ENCODE peak calls at places on chromosomes 16 and 17, in six cellular contexts. R is HL-60, V is AG04450, W is lower leg skin, M is cardiac fibroblast, C is psoas muscle. L is an unnamed sample.

GRCh38 chr17:82407255-82407654 is 10.9 kb upstream of the HEXD start:
- DNase-seq in R (no peak), V (no peak), W (no peak), M (no peak), C (peak), L (no peak)

GRCh38 chr17:65099941-65100315 is 37.2 kb upstream of the RGS9 start:
- DNase-seq in R (no peak), V (no peak), W (peak), M (peak), C (peak), L (peak)

GRCh38 chr17:77127735-77128361 is 12.9 kb upstream of the SEC14L1 start:
- DNase-seq in R (peak), V (no peak), W (peak), M (peak), C (peak), L (no peak)

GRCh38 chr17:76926237-76926866 is 58.1 kb downstream of the MGAT5B start:
- DNase-seq in R (no peak), V (no peak), W (no peak), M (no peak), C (no peak), L (no peak)

GRCh38 chr17:37146578-37147119 is 197.9 kb downstream of the AATF start:
- DNase-seq in R (no peak), V (no peak), W (no peak), M (no peak), C (no peak), L (no peak)

GRCh38 chr16:13333336-13333735 is 431.9 kb downstream of the SHISA9 start:
- DNase-seq in R (no peak), V (no peak), W (no peak), M (no peak), C (no peak), L (no peak)

GRCh38 chr16:4767872-4768548 is 1.0 kb upstream of the ZNF500 start:
- DNase-seq in R (peak), V (no peak), W (peak), M (peak), C (no peak), L (no peak)

GRCh38 chr16:48102083-48103008 is 53.4 kb downstream of the ABCC12 start:
- DNase-seq in R (no peak), V (no peak), W (no peak), M (no peak), C (no peak), L (no peak)

GRCh38 chr16:23905027-23905426 is 69.2 kb downstream of the PRKCB start:
- DNase-seq in R (no peak), V (peak), W (no peak), M (peak), C (no peak), L (no peak)

GRCh38 chr17:76014100-76014924 is 12.8 kb downstream of the EVPL start:
- DNase-seq in R (peak), V (no peak), W (peak), M (peak), C (peak), L (peak)

GRCh38 chr16:84278968-84279367 is 15.7 kb upstream of the WFDC1 start:
- DNase-seq in R (no peak), V (no peak), W (no peak), M (no peak), C (no peak), L (no peak)

GRCh38 chr17:15456972-15457722 is 10.3 kb downstream of the CDRT4 start:
- DNase-seq in R (no peak), V (peak), W (peak), M (peak), C (peak), L (no peak)

GRCh38 chr17:46085522-46085921 is 86.5 kb downstream of the STH start:
- DNase-seq in R (no peak), V (no peak), W (no peak), M (no peak), C (no peak), L (no peak)

GRCh38 chr17:46166692-46167249 is 26.5 kb downstream of the KANSL1 start:
- DNase-seq in R (no peak), V (no peak), W (no peak), M (no peak), C (no peak), L (no peak)

GRCh38 chr16:87538594-87538993 is 45.8 kb upstream of the ZCCHC14 start:
- DNase-seq in R (no peak), V (no peak), W (no peak), M (peak), C (no peak), L (no peak)

GRCh38 chr16:14070555-14070876 is 603 bp upstream of the MRTFB start:
- DNase-seq in R (no peak), V (no peak), W (no peak), M (no peak), C (no peak), L (no peak)

GRCh38 chr17:82371333-82372062 is at the start of gene UTS2R:
- DNase-seq in R (no peak), V (no peak), W (no peak), M (no peak), C (peak), L (no peak)

GRCh38 chr16:89375021-89375420 is 115.3 kb downstream of the ANKRD11 start:
- DNase-seq in R (no peak), V (no peak), W (no peak), M (no peak), C (peak), L (no peak)

GRCh38 chr17:77419547-77420475 is 279.0 kb downstream of the SEC14L1 start:
- DNase-seq in R (no peak), V (no peak), W (no peak), M (peak), C (no peak), L (no peak)

GRCh38 chr16:16150117-16150877 is 73.0 kb downstream of the ABCC6 start:
- DNase-seq in R (no peak), V (peak), W (no peak), M (peak), C (peak), L (no peak)

GRCh38 chr16:55499951-55500350 is 8.9 kb upstream of the LPCAT2 start:
- DNase-seq in R (peak), V (peak), W (peak), M (peak), C (no peak), L (no peak)

GRCh38 chr16:78761427-78761826 is 662.0 kb downstream of the WWOX start:
- DNase-seq in R (no peak), V (no peak), W (no peak), M (no peak), C (no peak), L (peak)

GRCh38 chr17:44222112-44222869 is 2.8 kb upstream of the UBTF start:
- DNase-seq in R (no peak), V (no peak), W (peak), M (peak), C (peak), L (no peak)

GRCh38 chr16:87924041-87924851 is 12.1 kb downstream of the CA5A start:
- DNase-seq in R (no peak), V (no peak), W (no peak), M (no peak), C (no peak), L (no peak)

GRCh38 chr17:43170140-43170765 is 761 bp upstream of the NBR1 start:
- DNase-seq in R (peak), V (peak), W (peak), M (peak), C (peak), L (peak)

GRCh38 chr16:80671281-80671849 is 130.6 kb downstream of the DYNLRB2 start:
- DNase-seq in R (no peak), V (no peak), W (no peak), M (no peak), C (no peak), L (peak)

GRCh38 chr17:81640011-81640410 is 3.0 kb downstream of the TSPAN10 start:
- DNase-seq in R (no peak), V (no peak), W (no peak), M (no peak), C (no peak), L (no peak)

GRCh38 chr16:79164378-79164720 is 436.2 kb downstream of the MAF start:
- DNase-seq in R (no peak), V (no peak), W (no peak), M (no peak), C (no peak), L (no peak)

GRCh38 chr16:86050591-86051375 is 151.8 kb downstream of the IRF8 start:
- DNase-seq in R (no peak), V (no peak), W (no peak), M (no peak), C (no peak), L (no peak)

GRCh38 chr16:30998852-30999761 is 11.3 kb downstream of the STX1B start:
- DNase-seq in R (no peak), V (no peak), W (no peak), M (no peak), C (no peak), L (no peak)

GRCh38 chr16:84511821-84512220 is 7.4 kb upstream of the MEAK7 start:
- DNase-seq in R (no peak), V (no peak), W (no peak), M (no peak), C (peak), L (no peak)

GRCh38 chr17:47967607-47968252 is 3.2 kb upstream of the CDK5RAP3 start:
- DNase-seq in R (no peak), V (peak), W (no peak), M (peak), C (no peak), L (no peak)

DNA sequence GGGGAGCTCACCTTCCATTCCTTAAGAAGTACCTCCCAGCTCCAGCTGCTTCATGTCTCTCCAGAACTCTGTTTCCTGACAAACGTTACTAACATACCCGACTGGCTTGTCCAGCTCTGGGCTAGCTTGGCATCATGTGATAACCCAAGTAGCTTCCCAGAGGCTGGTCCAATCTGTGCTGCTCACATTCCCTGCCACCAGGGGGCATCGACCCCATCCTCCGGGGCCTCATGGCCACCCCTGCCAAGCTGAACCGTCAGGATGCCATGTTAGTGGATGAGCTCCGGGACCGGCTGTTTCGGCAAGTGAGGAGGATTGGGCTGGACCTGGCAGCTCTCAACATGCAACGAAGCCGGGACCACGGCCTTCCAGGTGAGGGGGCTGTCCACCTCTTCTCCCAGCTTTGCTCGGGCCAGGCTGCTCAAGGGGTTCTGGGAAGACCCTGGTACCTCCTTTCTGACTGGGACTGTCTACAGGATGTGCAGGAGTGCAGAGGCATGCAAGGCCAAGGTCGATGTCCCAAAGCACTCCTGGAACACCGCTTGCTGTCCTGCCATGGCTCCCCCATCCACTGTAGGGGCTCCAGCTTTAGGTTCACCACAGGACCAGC is 7.6 kb downstream of the EPX start:
- DNase-seq in R (peak), V (no peak), W (no peak), M (peak), C (peak), L (no peak)
- TF ChIP-seq CTCF in R (peak), V (peak), W (no peak), M (peak), C (peak), L (peak)

GRCh38 chr16:70429888-70430666 is 8.8 kb downstream of the ST3GAL2 start:
- DNase-seq in R (no peak), V (no peak), W (no peak), M (no peak), C (no peak), L (no peak)
- H3K4me3 ChIP-seq in R (no peak), V (no peak), W (no peak), M (no peak), C (no peak), L (no peak)

DNA sequence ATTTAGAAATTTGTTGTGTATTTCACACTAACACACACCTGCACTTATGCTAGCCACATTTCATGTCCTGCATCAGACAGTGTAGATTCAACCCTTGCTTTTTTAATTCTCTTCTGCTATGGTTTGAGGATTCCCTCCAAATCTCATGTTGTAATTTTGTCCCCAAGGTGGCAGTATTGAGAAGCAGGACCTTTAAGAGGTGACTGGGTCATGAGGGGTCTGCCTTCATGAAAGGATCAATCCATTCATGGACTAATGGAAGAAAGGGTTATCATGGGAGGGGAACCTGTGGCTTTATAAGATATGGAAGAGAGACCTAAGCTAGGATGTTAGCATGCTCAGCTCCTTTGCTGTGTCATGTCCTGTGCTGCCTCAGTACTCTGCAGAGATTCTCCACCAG is 1032.2 kb downstream of the CDH11 start:
- DNase-seq in R (no peak), V (no peak), W (no peak), M (peak), C (no peak), L (no peak)
- TF ChIP-seq CTCF in R (no peak), V (peak), W (no peak), M (peak), C (peak), L (no peak)

GRCh38 chr16:21277045-21277926 is 804 bp downstream of the CRYM start:
- DNase-seq in R (no peak), V (no peak), W (no peak), M (no peak), C (no peak), L (no peak)

GRCh38 chr16:21276090-21276489 is 2.0 kb downstream of the CRYM start:
- DNase-seq in R (no peak), V (no peak), W (no peak), M (no peak), C (no peak), L (no peak)

GRCh38 chr16:21279501-21279900 is 1.4 kb upstream of the CRYM start:
- DNase-seq in R (no peak), V (no peak), W (peak), M (peak), C (no peak), L (no peak)

GRCh38 chr16:21275529-21275928 is 2.6 kb downstream of the CRYM start:
- DNase-seq in R (no peak), V (no peak), W (no peak), M (no peak), C (no peak), L (no peak)

DNA sequence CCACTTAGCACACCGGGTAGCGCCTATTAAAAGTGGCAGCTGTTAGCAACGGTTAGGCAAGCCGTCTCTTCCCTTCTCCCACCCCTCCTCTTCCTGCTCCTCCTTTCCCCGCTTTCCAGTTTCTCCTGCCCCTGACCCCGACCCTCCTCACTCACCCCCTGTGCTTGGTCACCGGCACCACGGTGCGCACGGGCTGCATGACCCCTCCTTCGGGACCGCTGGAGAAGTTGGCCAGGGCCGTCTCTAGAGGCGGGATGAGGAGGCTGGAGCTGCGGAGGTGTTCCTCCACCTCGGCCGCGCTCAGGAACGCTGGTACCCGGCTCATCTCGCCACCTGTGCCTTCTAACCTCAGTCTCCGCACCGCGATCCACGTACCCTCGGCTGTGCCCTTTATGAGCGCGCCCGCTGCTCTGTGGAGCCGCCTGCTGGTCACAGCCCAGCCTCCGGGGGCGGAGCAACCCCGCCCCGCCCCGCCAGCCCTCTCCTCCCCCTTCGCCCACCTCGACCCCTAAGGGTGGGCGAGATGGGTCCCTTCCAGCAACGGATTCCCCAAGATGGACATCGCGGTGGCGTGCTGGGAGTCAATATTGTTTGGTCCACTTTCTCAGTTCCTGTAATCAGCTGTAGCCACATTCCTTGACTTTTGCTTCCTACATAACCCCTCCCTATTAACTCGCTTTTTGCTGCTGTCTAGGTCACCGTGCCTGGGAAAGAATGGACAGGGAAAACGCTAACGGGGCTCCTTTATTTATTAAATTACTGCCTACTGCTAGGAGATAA is at the start of gene CRYM:
- DNase-seq in R (peak), V (no peak), W (no peak), M (peak), C (peak), L (no peak)
- H3K4me3 ChIP-seq in R (peak), V (peak), W (peak), M (peak), C (peak), L (peak)

GRCh38 chr17:73594025-73594424 is 50.2 kb downstream of the SDK2 start:
- DNase-seq in R (no peak), V (no peak), W (no peak), M (no peak), C (no peak), L (no peak)

GRCh38 chr17:73593249-73593965 is 50.8 kb downstream of the SDK2 start:
- DNase-seq in R (no peak), V (no peak), W (no peak), M (no peak), C (no peak), L (no peak)

GRCh38 chr17:73595931-73596330 is 48.3 kb downstream of the SDK2 start:
- DNase-seq in R (no peak), V (no peak), W (no peak), M (no peak), C (no peak), L (no peak)

GRCh38 chr17:73594598-73594997 is 49.6 kb downstream of the SDK2 start:
- DNase-seq in R (no peak), V (no peak), W (no peak), M (no peak), C (no peak), L (no peak)

GRCh38 chr17:73595068-73595865 is 49.0 kb downstream of the SDK2 start:
- DNase-seq in R (peak), V (no peak), W (no peak), M (no peak), C (no peak), L (no peak)
- TF ChIP-seq CTCF in R (no peak), V (peak), W (no peak), M (no peak), C (peak), L (peak)

GRCh38 chr16:2194166-2194834 is 2.1 kb downstream of the CASKIN1 start:
- DNase-seq in R (no peak), V (no peak), W (no peak), M (peak), C (no peak), L (no peak)
- H3K4me3 ChIP-seq in R (no peak), V (no peak), W (no peak), M (no peak), C (no peak), L (no peak)

GRCh38 chr16:578232-578869 is 8.6 kb downstream of the PIGQ start:
- DNase-seq in R (no peak), V (no peak), W (no peak), M (no peak), C (no peak), L (no peak)

GRCh38 chr16:575354-576196 is 5.8 kb downstream of the PIGQ start:
- DNase-seq in R (no peak), V (no peak), W (no peak), M (no peak), C (no peak), L (no peak)

GRCh38 chr16:576197-576822 is 6.5 kb downstream of the PIGQ start:
- DNase-seq in R (no peak), V (no peak), W (no peak), M (no peak), C (no peak), L (no peak)

GRCh38 chr16:577796-578195 is 8.0 kb downstream of the PIGQ start:
- DNase-seq in R (no peak), V (no peak), W (no peak), M (no peak), C (no peak), L (no peak)

GRCh38 chr16:576823-577201 is 7.0 kb downstream of the PIGQ start:
- DNase-seq in R (no peak), V (no peak), W (no peak), M (no peak), C (no peak), L (no peak)
- TF ChIP-seq CTCF in R (no peak), V (peak), W (no peak), M (no peak), C (no peak), L (no peak)

GRCh38 chr17:18109935-18110334 is 1.4 kb downstream of the MYO15A start:
- DNase-seq in R (no peak), V (no peak), W (no peak), M (no peak), C (no peak), L (no peak)
- H3K4me3 ChIP-seq in R (no peak), V (no peak), W (no peak), M (no peak), C (no peak), L (no peak)

GRCh38 chr16:46482895-46483294 is 138.3 kb downstream of the SHCBP1 start:
- DNase-seq in R (no peak), V (no peak), W (no peak), M (no peak), C (no peak), L (no peak)
- TF ChIP-seq CTCF in R (no peak), V (no peak), W (no peak), M (no peak), C (no peak), L (no peak)

L was measured in GM12864.